ENCODE peak calls at places on chromosomes 4 and X, in ten cellular contexts. I, T, G, E, V, M, X, W, D and B are unnamed samples.

GRCh38 chr4:80266902-80267380 is 477 bp downstream of the FGF5 start:
- DNase-seq in I (no peak), T (no peak), G (no peak), E (no peak), V (no peak), M (peak; percentile 50), X (no peak), W (no peak), D (peak; percentile 50), B (peak; percentile 31)

GRCh38 chrX:53265771-53266170 is 15.6 kb downstream of the IQSEC2 start:
- DNase-seq in I (no peak), T (no peak), G (no peak), E (no peak), V (no peak), M (peak; percentile 36), X (no peak), W (no peak), D (no peak), B (no peak)

GRCh38 chr4:113809313-113809712 is 47.8 kb upstream of the CAMK2D start:
- DNase-seq in I (peak; percentile 60), T (no peak), G (no peak), E (peak; percentile 10), V (no peak), M (no peak), X (no peak), W (no peak), D (no peak), B (peak; percentile 13)

GRCh38 chr4:166924456-166924855 is 309.8 kb downstream of the SPOCK3 start:
- DNase-seq in I (no peak), T (no peak), G (no peak), E (no peak), V (no peak), M (no peak), X (no peak), W (no peak), D (no peak), B (peak; percentile 29)

GRCh38 chr4:60313616-60314015 is 886.5 kb upstream of the ADGRL3 start:
- DNase-seq in I (no peak), T (no peak), G (no peak), E (no peak), V (no peak), M (peak; percentile 5), X (no peak), W (no peak), D (no peak), B (no peak)

GRCh38 chr4:6972911-6973310 is 63.3 kb downstream of the TBC1D14 start:
- DNase-seq in I (no peak), T (no peak), G (no peak), E (no peak), V (no peak), M (no peak), X (no peak), W (no peak), D (peak; percentile 59), B (no peak)

GRCh38 chr4:71938776-71939175 is 93.0 kb upstream of the NPFFR2 start:
- DNase-seq in I (no peak), T (no peak), G (no peak), E (no peak), V (no peak), M (peak; percentile 37), X (no peak), W (no peak), D (no peak), B (no peak)

GRCh38 chrX:18676050-18676449 is 4.1 kb upstream of the RS1 start:
- DNase-seq in I (no peak), T (no peak), G (no peak), E (no peak), V (no peak), M (no peak), X (no peak), W (no peak), D (no peak), B (no peak)

GRCh38 chrX:76428243-76429130 is 977 bp downstream of the MAGEE1 start:
- DNase-seq in I (peak; percentile 43), T (no peak), G (no peak), E (peak; percentile 7), V (peak; percentile 1), M (no peak), X (peak; percentile 32), W (no peak), D (peak; percentile 10), B (no peak)

GRCh38 chrX:130680164-130681035 is 222.6 kb downstream of the ENOX2 start:
- DNase-seq in I (no peak), T (no peak), G (no peak), E (no peak), V (no peak), M (peak; percentile 16), X (peak; percentile 44), W (no peak), D (no peak), B (no peak)

GRCh38 chr4:156294577-156294976 is 340.9 kb upstream of the CTSO start:
- DNase-seq in I (no peak), T (no peak), G (peak; percentile 76), E (no peak), V (peak; percentile 36), M (peak; percentile 94), X (no peak), W (no peak), D (peak; percentile 42), B (peak; percentile 2)

GRCh38 chrX:146396409-146396808 is 413.2 kb upstream of the CXorf51B start:
- DNase-seq in I (no peak), T (no peak), G (no peak), E (no peak), V (peak; percentile 1), M (no peak), X (no peak), W (no peak), D (peak; percentile 15), B (no peak)

GRCh38 chr4:6769138-6769983 is 13.2 kb upstream of the KIAA0232 start:
- DNase-seq in I (peak; percentile 18), T (no peak), G (no peak), E (no peak), V (no peak), M (no peak), X (no peak), W (no peak), D (no peak), B (no peak)

DNA sequence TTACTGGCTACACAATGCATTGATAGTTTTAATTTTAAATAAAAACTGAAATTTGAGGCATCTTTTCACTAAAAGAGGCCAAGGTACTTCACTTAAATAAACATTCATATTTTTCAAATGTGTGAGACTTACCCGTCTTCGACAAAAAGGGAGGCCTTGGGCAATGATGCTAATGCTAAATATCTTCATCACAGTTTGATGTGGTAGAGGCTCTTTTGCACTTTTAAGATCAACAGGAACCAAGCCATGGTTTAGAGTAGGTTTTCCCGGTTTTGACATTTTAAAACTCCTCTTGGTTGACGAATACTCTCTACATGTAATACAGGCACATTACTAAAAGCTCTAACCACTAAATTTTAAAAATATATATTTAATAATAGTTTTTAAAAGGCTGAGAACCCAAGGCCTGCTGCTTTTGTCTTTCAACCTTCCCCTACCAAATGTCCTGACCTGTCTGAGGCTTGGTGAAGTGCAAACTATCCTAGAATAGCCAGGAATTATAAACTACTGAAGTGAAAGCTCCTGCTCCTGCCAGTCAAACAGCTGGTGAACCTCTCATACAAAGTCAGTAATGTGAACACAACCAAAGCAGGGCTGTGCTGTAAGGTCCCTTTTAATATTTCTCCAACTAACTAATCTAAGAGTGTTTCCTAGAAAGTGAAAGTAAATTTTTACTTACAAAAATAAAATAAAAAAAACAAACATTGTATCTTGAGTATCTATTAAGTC is 153.7 kb downstream of the FBXW7 start:
- DNase-seq in I (no peak), T (no peak), G (no peak), E (no peak), V (peak; percentile 6), M (no peak), X (peak; percentile 74), W (no peak), D (no peak), B (no peak)
- H3K27ac ChIP-seq in I (peak overlapping the region; percentile 52), T (no peak overlapping the region), G (no peak overlapping the region), E (peak overlapping the region; percentile 84), V (peak overlapping the region; percentile 39), M (no peak overlapping the region), X (peak overlapping the region; percentile 85), W (no peak overlapping the region), D (peak overlapping the region; percentile 20), B (no peak overlapping the region)

GRCh38 chr4:86935833-86936721 is 1.3 kb downstream of the AFF1 start:
- DNase-seq in I (peak; percentile 61), T (peak; percentile 15), G (peak; percentile 78), E (peak; percentile 31), V (peak; percentile 90), M (peak; percentile 67), X (peak; percentile 75), W (peak; percentile 74), D (peak; percentile 36), B (peak; percentile 91)

GRCh38 chr4:86939737-86940141 is 4.9 kb downstream of the AFF1 start:
- DNase-seq in I (no peak), T (no peak), G (no peak), E (no peak), V (no peak), M (peak; percentile 32), X (no peak), W (no peak), D (no peak), B (no peak)

GRCh38 chr4:86940920-86941460 is 6.2 kb downstream of the AFF1 start:
- DNase-seq in I (no peak), T (no peak), G (no peak), E (no peak), V (no peak), M (no peak), X (no peak), W (no peak), D (no peak), B (no peak)

GRCh38 chr4:86940176-86940575 is 5.4 kb downstream of the AFF1 start:
- DNase-seq in I (no peak), T (no peak), G (no peak), E (no peak), V (no peak), M (no peak), X (no peak), W (no peak), D (no peak), B (no peak)

GRCh38 chr4:86939123-86939522 is 4.3 kb downstream of the AFF1 start:
- DNase-seq in I (no peak), T (no peak), G (no peak), E (no peak), V (peak; percentile 34), M (no peak), X (no peak), W (no peak), D (no peak), B (no peak)
- H3K27ac ChIP-seq in I (peak overlapping the region; percentile 61), T (no peak overlapping the region), G (no peak overlapping the region), E (no peak overlapping the region), V (peak overlapping the region; percentile 77), M (no peak overlapping the region), X (peak overlapping the region; percentile 99), W (no peak overlapping the region), D (no peak overlapping the region), B (no peak overlapping the region)

GRCh38 chr4:87843936-87844335 is 11.2 kb downstream of the MEPE start:
- DNase-seq in I (no peak), T (no peak), G (no peak), E (no peak), V (no peak), M (peak; percentile 86), X (peak; percentile 16), W (no peak), D (no peak), B (peak; percentile 27)
- H3K27ac ChIP-seq in I (no peak overlapping the region), T (no peak overlapping the region), G (no peak overlapping the region), E (no peak overlapping the region), V (no peak overlapping the region), M (peak overlapping the region; percentile 17), X (peak overlapping the region; percentile 62), W (no peak overlapping the region), D (no peak overlapping the region), B (no peak overlapping the region)

DNA sequence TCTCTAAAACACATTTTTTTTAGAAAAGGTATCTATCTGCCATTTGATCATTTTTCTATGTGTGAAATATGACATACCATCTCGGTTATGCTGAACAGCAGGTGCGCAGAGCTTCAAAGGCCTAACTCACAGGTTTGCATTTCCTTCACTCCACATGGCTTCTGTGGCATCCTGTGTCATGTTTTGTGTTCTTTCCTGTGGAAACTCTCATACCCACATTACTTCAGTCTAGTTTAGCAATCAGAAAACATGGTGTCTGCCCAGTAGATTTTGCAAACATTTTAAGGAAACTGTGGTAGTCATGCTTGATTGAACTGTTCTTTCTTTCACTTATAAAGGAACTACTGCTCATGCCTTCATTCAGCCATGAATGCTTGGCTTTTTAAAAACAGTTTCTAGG is 11.3 kb upstream of the ARAP2 start:
- DNase-seq in I (no peak), T (no peak), G (no peak), E (no peak), V (peak; percentile 66), M (no peak), X (no peak), W (no peak), D (no peak), B (no peak)
- H3K27ac ChIP-seq in I (no peak overlapping the region), T (no peak overlapping the region), G (no peak overlapping the region), E (no peak overlapping the region), V (no peak overlapping the region), M (no peak overlapping the region), X (no peak overlapping the region), W (no peak overlapping the region), D (no peak overlapping the region), B (no peak overlapping the region)